ENCODE peak calls at places on chromosomes 7 and 10, in ten cellular contexts. One of them, this sample, is unnamed. For H3K36me3, the result is how much of the 10 kb centered on the place peaks cover.

GRCh38 chr7:100486753-100487446 is 3.2 kb downstream of the NYAP1 start:
- DNase-seq in MM.1S: no peak
- DNase-seq in kidney epithelial cell: no peak
- DNase-seq in mammary epithelial cell: no peak
- DNase-seq in cardiac muscle cell: no peak
- DNase-seq in tibial artery: no peak
- DNase-seq in A673: peak
- DNase-seq in right atrium auricular region: no peak
- DNase-seq in HCT116: no peak
- DNase-seq in adrenal gland: no peak
- DNase-seq in this sample: no peak

GRCh38 chr10:109987413-109987812 is 20.4 kb upstream of the ADD3 start:
- DNase-seq in MM.1S: no peak
- DNase-seq in kidney epithelial cell: peak
- DNase-seq in mammary epithelial cell: peak
- DNase-seq in cardiac muscle cell: no peak
- DNase-seq in tibial artery: no peak
- DNase-seq in A673: no peak
- DNase-seq in right atrium auricular region: no peak
- DNase-seq in HCT116: no peak
- DNase-seq in adrenal gland: no peak
- DNase-seq in this sample: no peak

GRCh38 chr10:104337985-104338735 is at the start of gene ITPRIP:
- DNase-seq in MM.1S: peak
- DNase-seq in kidney epithelial cell: no peak
- DNase-seq in mammary epithelial cell: peak
- DNase-seq in cardiac muscle cell: peak
- DNase-seq in tibial artery: peak
- DNase-seq in A673: peak
- DNase-seq in right atrium auricular region: peak
- DNase-seq in HCT116: peak
- DNase-seq in adrenal gland: peak
- DNase-seq in this sample: peak

GRCh38 chr7:6162331-6162620 is 110.1 kb downstream of the CYTH3 start:
- DNase-seq in MM.1S: no peak
- DNase-seq in kidney epithelial cell: no peak
- DNase-seq in mammary epithelial cell: no peak
- DNase-seq in cardiac muscle cell: no peak
- DNase-seq in tibial artery: peak
- DNase-seq in A673: no peak
- DNase-seq in right atrium auricular region: peak
- DNase-seq in HCT116: no peak
- DNase-seq in adrenal gland: peak
- DNase-seq in this sample: no peak

GRCh38 chr7:102313997-102314780 is 27.5 kb downstream of the SH2B2 start:
- DNase-seq in MM.1S: no peak
- DNase-seq in kidney epithelial cell: no peak
- DNase-seq in mammary epithelial cell: no peak
- DNase-seq in cardiac muscle cell: no peak
- DNase-seq in tibial artery: no peak
- DNase-seq in A673: no peak
- DNase-seq in right atrium auricular region: no peak
- DNase-seq in HCT116: no peak
- DNase-seq in adrenal gland: no peak
- DNase-seq in this sample: no peak

GRCh38 chr10:31413325-31413724 is 94.3 kb downstream of the ZEB1 start:
- DNase-seq in MM.1S: no peak
- DNase-seq in kidney epithelial cell: no peak
- DNase-seq in mammary epithelial cell: no peak
- DNase-seq in cardiac muscle cell: no peak
- DNase-seq in tibial artery: no peak
- DNase-seq in A673: no peak
- DNase-seq in right atrium auricular region: no peak
- DNase-seq in HCT116: no peak
- DNase-seq in adrenal gland: no peak
- DNase-seq in this sample: no peak

GRCh38 chr7:128742206-128742605 is 3.0 kb downstream of the CALU start:
- DNase-seq in MM.1S: no peak
- DNase-seq in kidney epithelial cell: no peak
- DNase-seq in mammary epithelial cell: peak
- DNase-seq in cardiac muscle cell: no peak
- DNase-seq in tibial artery: no peak
- DNase-seq in A673: no peak
- DNase-seq in right atrium auricular region: no peak
- DNase-seq in HCT116: no peak
- DNase-seq in adrenal gland: no peak
- DNase-seq in this sample: peak

GRCh38 chr10:31618541-31619291 is 299.7 kb downstream of the ZEB1 start:
- DNase-seq in MM.1S: no peak
- DNase-seq in kidney epithelial cell: no peak
- DNase-seq in mammary epithelial cell: no peak
- DNase-seq in cardiac muscle cell: no peak
- DNase-seq in tibial artery: peak
- DNase-seq in A673: no peak
- DNase-seq in right atrium auricular region: peak
- DNase-seq in HCT116: no peak
- DNase-seq in adrenal gland: peak
- DNase-seq in this sample: no peak

GRCh38 chr10:31694929-31695837 is 233.4 kb downstream of the ARHGAP12 start:
- DNase-seq in MM.1S: no peak
- DNase-seq in kidney epithelial cell: no peak
- DNase-seq in mammary epithelial cell: no peak
- DNase-seq in cardiac muscle cell: no peak
- DNase-seq in tibial artery: no peak
- DNase-seq in A673: no peak
- DNase-seq in right atrium auricular region: no peak
- DNase-seq in HCT116: no peak
- DNase-seq in adrenal gland: no peak
- DNase-seq in this sample: no peak

GRCh38 chr7:69739906-69740545 is 141.8 kb downstream of the AUTS2 start:
- DNase-seq in MM.1S: no peak
- DNase-seq in kidney epithelial cell: no peak
- DNase-seq in mammary epithelial cell: no peak
- DNase-seq in cardiac muscle cell: peak
- DNase-seq in tibial artery: peak
- DNase-seq in A673: peak
- DNase-seq in right atrium auricular region: peak
- DNase-seq in HCT116: no peak
- DNase-seq in adrenal gland: peak
- DNase-seq in this sample: no peak

GRCh38 chr7:22896917-22897316 is 74.3 kb upstream of the TOMM7 start:
- DNase-seq in MM.1S: no peak
- DNase-seq in kidney epithelial cell: no peak
- DNase-seq in mammary epithelial cell: no peak
- DNase-seq in cardiac muscle cell: no peak
- DNase-seq in tibial artery: no peak
- DNase-seq in A673: no peak
- DNase-seq in right atrium auricular region: no peak
- DNase-seq in HCT116: peak
- DNase-seq in adrenal gland: no peak
- DNase-seq in this sample: no peak

GRCh38 chr10:128419466-128420019 is 293.3 kb upstream of the MKI67 start:
- DNase-seq in MM.1S: no peak
- DNase-seq in kidney epithelial cell: no peak
- DNase-seq in mammary epithelial cell: no peak
- DNase-seq in cardiac muscle cell: no peak
- DNase-seq in tibial artery: no peak
- DNase-seq in A673: peak
- DNase-seq in right atrium auricular region: no peak
- DNase-seq in HCT116: no peak
- DNase-seq in adrenal gland: no peak
- DNase-seq in this sample: no peak

GRCh38 chr7:95104739-95105138 is 197.3 kb downstream of the PPP1R9A start:
- DNase-seq in MM.1S: no peak
- DNase-seq in kidney epithelial cell: peak
- DNase-seq in mammary epithelial cell: peak
- DNase-seq in cardiac muscle cell: no peak
- DNase-seq in tibial artery: no peak
- DNase-seq in A673: no peak
- DNase-seq in right atrium auricular region: no peak
- DNase-seq in HCT116: peak
- DNase-seq in adrenal gland: no peak
- DNase-seq in this sample: no peak

GRCh38 chr7:106471686-106472440 is 187.1 kb upstream of the NAMPT start:
- DNase-seq in MM.1S: no peak
- DNase-seq in kidney epithelial cell: no peak
- DNase-seq in mammary epithelial cell: no peak
- DNase-seq in cardiac muscle cell: no peak
- DNase-seq in tibial artery: no peak
- DNase-seq in A673: no peak
- DNase-seq in right atrium auricular region: no peak
- DNase-seq in HCT116: no peak
- DNase-seq in adrenal gland: no peak
- DNase-seq in this sample: no peak

GRCh38 chr10:83427101-83427500 is 712.2 kb upstream of the GHITM start:
- DNase-seq in MM.1S: no peak
- DNase-seq in kidney epithelial cell: no peak
- DNase-seq in mammary epithelial cell: no peak
- DNase-seq in cardiac muscle cell: no peak
- DNase-seq in tibial artery: no peak
- DNase-seq in A673: no peak
- DNase-seq in right atrium auricular region: no peak
- DNase-seq in HCT116: no peak
- DNase-seq in adrenal gland: no peak
- DNase-seq in this sample: no peak

GRCh38 chr7:29040570-29040906 is 82.4 kb upstream of the TRIL start:
- DNase-seq in MM.1S: no peak
- DNase-seq in kidney epithelial cell: no peak
- DNase-seq in mammary epithelial cell: no peak
- DNase-seq in cardiac muscle cell: no peak
- DNase-seq in tibial artery: no peak
- DNase-seq in A673: no peak
- DNase-seq in right atrium auricular region: no peak
- DNase-seq in HCT116: no peak
- DNase-seq in adrenal gland: no peak
- DNase-seq in this sample: no peak

GRCh38 chr7:159033956-159034938 is 110.4 kb downstream of the VIPR2 start:
- DNase-seq in MM.1S: no peak
- DNase-seq in kidney epithelial cell: no peak
- DNase-seq in mammary epithelial cell: no peak
- DNase-seq in cardiac muscle cell: no peak
- DNase-seq in tibial artery: peak
- DNase-seq in A673: no peak
- DNase-seq in right atrium auricular region: peak
- DNase-seq in HCT116: no peak
- DNase-seq in adrenal gland: peak
- DNase-seq in this sample: no peak

GRCh38 chr7:3805151-3805550 is 504.1 kb downstream of the SDK1 start:
- DNase-seq in MM.1S: no peak
- DNase-seq in kidney epithelial cell: no peak
- DNase-seq in mammary epithelial cell: peak
- DNase-seq in cardiac muscle cell: no peak
- DNase-seq in tibial artery: no peak
- DNase-seq in A673: peak
- DNase-seq in right atrium auricular region: no peak
- DNase-seq in HCT116: no peak
- DNase-seq in adrenal gland: no peak
- DNase-seq in this sample: no peak

GRCh38 chr10:74406006-74406405 is 255.0 kb downstream of the ADK start:
- DNase-seq in MM.1S: no peak
- DNase-seq in kidney epithelial cell: no peak
- DNase-seq in mammary epithelial cell: no peak
- DNase-seq in cardiac muscle cell: no peak
- DNase-seq in tibial artery: no peak
- DNase-seq in A673: no peak
- DNase-seq in right atrium auricular region: no peak
- DNase-seq in HCT116: no peak
- DNase-seq in adrenal gland: no peak
- DNase-seq in this sample: no peak

GRCh38 chr7:54546986-54547314 is 4.8 kb downstream of the VSTM2A start:
- DNase-seq in MM.1S: no peak
- DNase-seq in kidney epithelial cell: no peak
- DNase-seq in mammary epithelial cell: no peak
- DNase-seq in cardiac muscle cell: no peak
- DNase-seq in tibial artery: no peak
- DNase-seq in A673: no peak
- DNase-seq in right atrium auricular region: no peak
- DNase-seq in HCT116: no peak
- DNase-seq in adrenal gland: no peak
- DNase-seq in this sample: no peak
- TF ChIP-seq CTCF in MM.1S: no peak
- TF ChIP-seq CTCF in kidney epithelial cell: no peak
- TF ChIP-seq CTCF in mammary epithelial cell: no peak
- TF ChIP-seq CTCF in cardiac muscle cell: no peak
- TF ChIP-seq CTCF in tibial artery: no peak
- TF ChIP-seq CTCF in A673: no peak
- TF ChIP-seq CTCF in right atrium auricular region: no peak
- TF ChIP-seq CTCF in HCT116: no peak
- TF ChIP-seq CTCF in adrenal gland: no peak
- TF ChIP-seq CTCF in this sample: no peak

GRCh38 chr7:129778770-129779601 is 167.5 kb downstream of the NRF1 start:
- DNase-seq in MM.1S: peak
- DNase-seq in kidney epithelial cell: no peak
- DNase-seq in mammary epithelial cell: peak
- DNase-seq in cardiac muscle cell: no peak
- DNase-seq in tibial artery: no peak
- DNase-seq in A673: peak
- DNase-seq in right atrium auricular region: no peak
- DNase-seq in HCT116: no peak
- DNase-seq in adrenal gland: no peak
- DNase-seq in this sample: no peak
- H3K4me3 ChIP-seq in MM.1S: peak
- H3K4me3 ChIP-seq in kidney epithelial cell: peak
- H3K4me3 ChIP-seq in mammary epithelial cell: peak
- H3K4me3 ChIP-seq in cardiac muscle cell: peak
- H3K4me3 ChIP-seq in tibial artery: peak
- H3K4me3 ChIP-seq in A673: peak
- H3K4me3 ChIP-seq in right atrium auricular region: peak
- H3K4me3 ChIP-seq in HCT116: peak
- H3K4me3 ChIP-seq in adrenal gland: peak
- H3K4me3 ChIP-seq in this sample: no peak

GRCh38 chr7:108890862-108891261 is 321.2 kb downstream of the DNAJB9 start:
- DNase-seq in MM.1S: no peak
- DNase-seq in kidney epithelial cell: no peak
- DNase-seq in mammary epithelial cell: no peak
- DNase-seq in cardiac muscle cell: no peak
- DNase-seq in tibial artery: no peak
- DNase-seq in A673: no peak
- DNase-seq in right atrium auricular region: no peak
- DNase-seq in HCT116: no peak
- DNase-seq in adrenal gland: no peak
- DNase-seq in this sample: no peak
- H3K36me3 ChIP-seq in MM.1S: under half
- H3K36me3 ChIP-seq in kidney epithelial cell: under half
- H3K36me3 ChIP-seq in mammary epithelial cell: under half
- H3K36me3 ChIP-seq in cardiac muscle cell: under half
- H3K36me3 ChIP-seq in tibial artery: under half
- H3K36me3 ChIP-seq in A673: under half
- H3K36me3 ChIP-seq in right atrium auricular region: under half
- H3K36me3 ChIP-seq in HCT116: under half
- H3K36me3 ChIP-seq in adrenal gland: under half
- H3K36me3 ChIP-seq in this sample: under half

GRCh38 chr7:154690411-154690810 is 312.5 kb downstream of the PAXIP1 start:
- DNase-seq in MM.1S: no peak
- DNase-seq in kidney epithelial cell: no peak
- DNase-seq in mammary epithelial cell: no peak
- DNase-seq in cardiac muscle cell: no peak
- DNase-seq in tibial artery: no peak
- DNase-seq in A673: no peak
- DNase-seq in right atrium auricular region: no peak
- DNase-seq in HCT116: no peak
- DNase-seq in adrenal gland: no peak
- DNase-seq in this sample: no peak
- TF ChIP-seq CTCF in MM.1S: no peak
- TF ChIP-seq CTCF in kidney epithelial cell: no peak
- TF ChIP-seq CTCF in mammary epithelial cell: no peak
- TF ChIP-seq CTCF in cardiac muscle cell: no peak
- TF ChIP-seq CTCF in tibial artery: no peak
- TF ChIP-seq CTCF in A673: no peak
- TF ChIP-seq CTCF in right atrium auricular region: no peak
- TF ChIP-seq CTCF in HCT116: no peak
- TF ChIP-seq CTCF in adrenal gland: no peak
- TF ChIP-seq CTCF in this sample: no peak

This sample was measured in BJ.